ENCODE peak calls at places on chromosomes 6 and 20, in seven cellular contexts. O is Peyer's patch, I is body of pancreas, G is A549, J is HepG2, P is stomach, H is erythroblast. T is an unnamed sample.

GRCh38 chr20:48673485-48673884 is 154.3 kb downstream of the PREX1 start:
- DNase-seq in O (no peak), I (no peak), G (no peak), J (no peak), P (no peak), H (no peak), T (no peak)

GRCh38 chr20:41619360-41620115 is 1.4 kb upstream of the CHD6 start:
- DNase-seq in O (no peak), I (no peak), G (no peak), J (no peak), P (no peak), H (peak; percentile 12), T (no peak)

GRCh38 chr20:5058873-5059272 is 57.6 kb upstream of the SLC23A2 start:
- DNase-seq in O (no peak), I (no peak), G (no peak), J (no peak), P (no peak), H (no peak), T (no peak)

GRCh38 chr6:9412951-9413559 is 977.7 kb upstream of the SLC35B3 start:
- DNase-seq in O (peak; percentile 47), I (peak; percentile 47), G (no peak), J (peak; percentile 41), P (peak; percentile 36), H (peak; percentile 7), T (peak; percentile 7)

GRCh38 chr6:11650297-11650696 is 112.7 kb downstream of the TMEM170B start:
- DNase-seq in O (no peak), I (no peak), G (no peak), J (no peak), P (no peak), H (no peak), T (peak; percentile 27)

GRCh38 chr20:48839518-48839917 is 11.7 kb upstream of the PREX1 start:
- DNase-seq in O (peak; percentile 55), I (no peak), G (no peak), J (no peak), P (no peak), H (no peak), T (no peak)

GRCh38 chr6:107867302-107867615 is 43.1 kb upstream of the SCML4 start:
- DNase-seq in O (no peak), I (no peak), G (no peak), J (no peak), P (no peak), H (no peak), T (no peak)

GRCh38 chr6:56017198-56017597 is 141.8 kb upstream of the BMP5 start:
- DNase-seq in O (no peak), I (no peak), G (no peak), J (no peak), P (no peak), H (no peak), T (no peak)

GRCh38 chr6:2036084-2037023 is 209.1 kb downstream of the GMDS start:
- DNase-seq in O (no peak), I (no peak), G (no peak), J (no peak), P (no peak), H (no peak), T (no peak)

GRCh38 chr20:57249073-57249472 is 17.4 kb downstream of the BMP7 start:
- DNase-seq in O (no peak), I (no peak), G (no peak), J (no peak), P (no peak), H (no peak), T (no peak)

GRCh38 chr6:32109765-32110160 is 625 bp upstream of the TNXB start:
- DNase-seq in O (no peak), I (no peak), G (no peak), J (no peak), P (no peak), H (no peak), T (no peak)
- TF ChIP-seq POLR2A in O (no peak), I (no peak), G (no peak), J (no peak), P (no peak), H (no peak), T (no peak)

GRCh38 chr20:64236137-64237088 is 19.1 kb upstream of the PCMTD2 start:
- DNase-seq in O (no peak), I (no peak), G (no peak), J (peak; percentile 87), P (no peak), H (no peak), T (no peak)

GRCh38 chr20:64238851-64239387 is 16.6 kb upstream of the PCMTD2 start:
- DNase-seq in O (no peak), I (no peak), G (no peak), J (peak; percentile 49), P (no peak), H (no peak), T (no peak)

GRCh38 chr20:64239449-64240242 is 15.9 kb upstream of the PCMTD2 start:
- DNase-seq in O (peak; percentile 27), I (no peak), G (no peak), J (no peak), P (no peak), H (no peak), T (no peak)

GRCh38 chr20:64237316-64237715 is 18.2 kb upstream of the PCMTD2 start:
- DNase-seq in O (no peak), I (no peak), G (no peak), J (no peak), P (no peak), H (no peak), T (no peak)

GRCh38 chr20:64238115-64238825 is 17.3 kb upstream of the PCMTD2 start:
- DNase-seq in O (no peak), I (no peak), G (no peak), J (peak; percentile 88), P (no peak), H (no peak), T (no peak)
- TF ChIP-seq POLR2A in O (no peak), I (no peak), G (no peak), J (no peak), P (no peak), H (no peak), T (no peak)

DNA sequence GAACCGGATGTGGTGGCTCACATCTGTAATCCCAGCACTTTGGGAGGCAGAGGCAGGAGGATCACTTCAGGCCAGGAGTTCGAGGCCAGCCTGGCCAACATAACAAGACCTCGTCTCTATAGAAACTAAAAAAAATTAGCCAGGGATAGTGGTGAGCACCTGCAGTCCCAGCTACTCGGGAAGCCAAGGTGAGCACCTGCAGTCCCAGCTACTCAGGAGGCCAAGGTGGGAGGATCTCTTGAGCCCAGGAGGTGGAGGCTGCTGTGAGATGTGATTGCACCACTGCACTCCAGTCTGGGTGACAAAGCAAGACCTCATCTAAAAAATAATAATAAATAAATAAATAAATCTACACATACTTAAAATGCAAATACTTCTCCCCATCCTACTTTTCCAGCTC is 55.2 kb upstream of the TTPAL start:
- DNase-seq in O (no peak), I (no peak), G (no peak), J (no peak), P (no peak), H (no peak), T (no peak)
- TF ChIP-seq POLR2A in O (no peak), I (no peak), G (no peak), J (no peak), P (no peak), H (no peak), T (no peak)

DNA sequence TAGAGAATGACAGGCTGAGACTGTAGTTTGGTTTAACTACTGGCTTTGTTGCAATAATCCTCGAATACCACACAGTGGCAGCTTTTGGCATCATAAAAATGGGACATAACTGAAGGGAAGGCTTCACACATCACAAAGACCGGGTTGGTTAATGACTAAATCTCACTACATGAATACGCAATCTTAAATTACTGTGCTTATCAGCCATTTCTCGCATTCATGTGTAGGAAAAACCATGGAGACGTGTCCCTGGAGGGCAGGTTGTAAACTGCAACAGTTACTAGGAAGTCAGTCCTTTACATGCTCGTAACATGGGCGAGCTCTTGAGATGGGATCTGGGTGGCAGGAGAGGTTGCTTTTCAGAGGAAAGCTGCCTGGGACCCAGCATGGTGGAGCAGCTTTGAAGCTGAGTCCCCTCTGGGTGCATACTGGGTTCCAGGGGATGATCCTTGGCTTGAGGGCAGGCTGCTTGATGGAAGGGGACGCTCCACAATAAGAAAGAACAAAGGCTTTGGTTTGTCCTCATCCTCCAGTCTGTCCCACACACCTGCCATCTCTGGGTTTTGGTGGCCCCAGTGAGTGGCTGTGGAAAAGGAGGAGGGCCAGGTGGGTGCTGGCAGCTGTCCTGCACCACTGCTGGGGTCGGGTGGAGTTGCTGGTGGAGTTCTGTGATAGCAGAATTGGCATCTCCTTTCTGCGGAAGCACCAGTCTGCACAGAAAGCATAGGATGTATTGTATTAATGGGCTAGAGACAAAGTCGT is 2.1 kb downstream of the RPS21 start:
- DNase-seq in O (no peak), I (no peak), G (no peak), J (no peak), P (no peak), H (no peak), T (no peak)
- TF ChIP-seq POLR2A in O (no peak), I (no peak), G (no peak), J (peak; percentile 26), P (no peak), H (peak; percentile 55), T (no peak)

DNA sequence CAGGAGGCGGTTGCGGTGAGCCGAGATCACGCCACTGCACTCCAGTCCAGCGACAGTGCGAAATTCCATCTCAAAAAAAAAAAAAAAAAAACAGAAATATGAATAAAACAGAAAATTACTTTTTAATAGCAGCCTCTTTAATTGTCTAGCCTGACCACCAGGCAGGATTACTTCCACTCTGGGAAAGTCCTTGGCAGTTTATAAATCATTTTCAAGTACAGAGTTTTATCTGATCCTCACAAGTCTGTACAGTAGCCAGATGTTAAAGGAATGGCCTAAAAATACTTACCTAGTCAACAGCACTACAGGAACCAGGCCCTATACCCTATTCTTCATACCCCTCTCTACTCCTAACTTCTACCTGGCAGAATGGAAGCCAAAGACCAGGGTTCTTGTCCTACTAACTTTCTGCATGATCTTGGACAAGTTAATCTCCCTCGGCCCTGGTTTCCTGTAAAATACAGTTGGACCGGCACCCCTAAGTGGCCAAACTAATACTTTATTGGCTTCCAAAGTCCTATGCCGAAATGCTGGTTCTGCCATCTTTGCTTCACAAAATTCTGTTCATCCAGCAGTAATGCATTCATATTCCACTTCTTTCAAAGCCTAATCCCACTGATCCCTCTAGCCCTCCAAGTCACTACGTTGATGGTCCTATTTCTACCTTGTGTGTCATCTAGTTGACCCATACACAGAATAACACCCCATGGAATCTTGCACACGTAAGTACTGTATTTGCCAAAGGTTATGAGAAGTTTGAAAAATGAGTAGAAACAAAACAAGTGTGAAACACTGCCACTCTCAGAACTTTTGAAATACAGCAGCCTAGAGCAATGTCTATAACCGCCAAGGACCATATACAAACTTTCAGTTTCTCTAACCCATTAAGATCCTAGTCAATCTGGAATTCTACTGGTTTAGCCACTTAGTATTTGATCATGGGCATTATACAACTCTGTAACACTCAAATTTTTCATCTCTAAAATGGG is 1.7 kb downstream of the EIF2S2 start:
- DNase-seq in O (no peak), I (no peak), G (no peak), J (peak; percentile 39), P (no peak), H (peak; percentile 51), T (no peak)
- TF ChIP-seq POLR2A in O (no peak), I (no peak), G (no peak), J (peak; percentile 34), P (no peak), H (no peak), T (no peak)

GRCh38 chr20:31723282-31724078 is 812 bp upstream of the BCL2L1 start:
- DNase-seq in O (peak; percentile 99), I (peak; percentile 97), G (peak; percentile 92), J (peak; percentile 99), P (peak; percentile 97), H (peak; percentile 99), T (peak; percentile 85)
- TF ChIP-seq POLR2A in O (no peak), I (peak; percentile 28), G (peak; percentile 20), J (peak; percentile 77), P (no peak), H (peak; percentile 84), T (peak; percentile 49)

GRCh38 chr20:32357869-32358631 is at the start of gene ASXL1:
- DNase-seq in O (peak; percentile 97), I (peak; percentile 98), G (peak; percentile 94), J (peak; percentile 99), P (peak; percentile 97), H (peak; percentile 93), T (peak; percentile 89)
- TF ChIP-seq POLR2A in O (no peak), I (peak; percentile 39), G (peak; percentile 49), J (peak; percentile 47), P (no peak), H (peak; percentile 83), T (peak; percentile 62)

T was measured in H54.